ENCODE peak calls at places on chromosome 1, in six cellular contexts. F is PC-9; J is ascending aorta; W is CD8-positive, alpha-beta T cell; Y is foreskin keratinocyte; B is upper lobe of left lung. S is an unnamed sample. For H3K4me1 and H3K27me3, the result is how much of the 10 kb centered on the place peaks cover.

GRCh38 chr1:243575070-243575469 is 275.0 kb downstream of the AKT3 start:
- DNase-seq in F (no peak), W (no peak), Y (no peak), B (no peak), J (no peak), S (no peak)

GRCh38 chr1:54768093-54768492 is 3.8 kb upstream of the PARS2 start:
- DNase-seq in Y (peak), W (no peak), B (no peak), F (no peak), J (no peak), S (no peak)

GRCh38 chr1:98388431-98388830 is 273.1 kb upstream of the SNX7 start:
- DNase-seq in J (no peak), Y (peak), B (no peak), F (no peak), W (no peak), S (no peak)

GRCh38 chr1:8040586-8040985 is 14.5 kb upstream of the ERRFI1 start:
- DNase-seq in F (peak), W (no peak), Y (peak), B (no peak), J (peak), S (no peak)

GRCh38 chr1:168970945-168971799 is 135.3 kb upstream of the ATP1B1 start:
- DNase-seq in J (no peak), F (no peak), W (no peak), B (no peak), Y (no peak), S (no peak)

GRCh38 chr1:1614204-1614953 is 921 bp upstream of the MIB2 start:
- DNase-seq in B (peak), Y (peak), W (peak), F (peak), J (no peak), S (peak)

GRCh38 chr1:55053265-55053954 is 14.1 kb downstream of the PCSK9 start:
- DNase-seq in Y (no peak), J (no peak), F (no peak), B (no peak), W (no peak), S (peak)

GRCh38 chr1:201737350-201738060 is 91.5 kb upstream of the IPO9 start:
- DNase-seq in F (no peak), B (no peak), W (no peak), Y (no peak), J (no peak), S (no peak)

GRCh38 chr1:56578963-56579875 is at the start of gene PLPP3:
- DNase-seq in Y (peak), B (peak), F (peak), J (peak), W (no peak), S (peak)

GRCh38 chr1:3736708-3737107 is 15.5 kb upstream of the CCDC27 start:
- DNase-seq in W (no peak), Y (no peak), J (no peak), B (no peak), F (no peak), S (no peak)

DNA sequence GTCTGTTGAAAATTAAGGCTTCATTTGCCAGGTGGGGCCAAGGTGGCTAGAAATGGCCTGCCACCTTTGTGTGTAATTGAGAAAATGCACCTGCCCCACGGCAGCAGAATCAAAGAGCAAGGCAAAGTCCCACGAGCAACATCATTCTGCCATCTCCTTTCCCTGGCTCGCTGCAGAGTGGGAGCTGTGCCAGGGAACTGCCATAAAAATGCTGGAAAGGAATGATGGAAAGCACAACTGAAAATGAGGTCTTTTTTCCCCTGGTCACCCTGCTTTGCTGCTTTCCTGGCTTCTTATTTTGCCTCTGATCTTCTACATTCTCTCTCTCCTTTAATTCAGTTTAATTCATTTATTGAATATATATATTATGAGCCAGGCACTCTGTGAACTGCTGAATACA is 5.5 kb upstream of the OLFML2B start:
- DNase-seq in F (no peak), W (no peak), Y (no peak), J (no peak), B (no peak), S (no peak)
- TF ChIP-seq CTCF in F (no peak), W (no peak), Y (no peak), J (no peak), B (no peak), S (no peak)

DNA sequence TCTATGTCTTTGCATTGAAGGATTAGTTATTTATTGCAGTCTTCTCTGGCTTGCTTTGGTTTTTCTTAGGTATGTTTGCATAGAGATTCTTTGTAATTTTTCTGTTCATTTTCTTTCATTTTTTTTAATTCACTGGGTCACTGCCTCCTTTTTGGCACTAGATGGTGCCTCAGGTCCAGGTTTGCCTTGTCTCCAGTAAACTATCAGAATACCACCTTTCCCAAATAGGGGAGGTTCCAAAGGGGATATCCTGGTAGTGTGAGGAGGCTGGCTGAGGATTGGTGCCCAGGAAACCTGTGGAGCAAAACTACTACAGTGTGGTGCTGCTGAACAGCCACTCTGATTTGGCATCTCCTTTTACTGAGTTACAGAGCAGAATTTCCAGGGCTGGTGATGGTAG is 257.1 kb downstream of the KCTD3 start:
- DNase-seq in J (no peak), B (no peak), F (no peak), Y (no peak), W (no peak), S (no peak)
- H3K4me1 ChIP-seq in J (under half), B (under half), F (under half), Y (under half), W (under half), S (under half)

DNA sequence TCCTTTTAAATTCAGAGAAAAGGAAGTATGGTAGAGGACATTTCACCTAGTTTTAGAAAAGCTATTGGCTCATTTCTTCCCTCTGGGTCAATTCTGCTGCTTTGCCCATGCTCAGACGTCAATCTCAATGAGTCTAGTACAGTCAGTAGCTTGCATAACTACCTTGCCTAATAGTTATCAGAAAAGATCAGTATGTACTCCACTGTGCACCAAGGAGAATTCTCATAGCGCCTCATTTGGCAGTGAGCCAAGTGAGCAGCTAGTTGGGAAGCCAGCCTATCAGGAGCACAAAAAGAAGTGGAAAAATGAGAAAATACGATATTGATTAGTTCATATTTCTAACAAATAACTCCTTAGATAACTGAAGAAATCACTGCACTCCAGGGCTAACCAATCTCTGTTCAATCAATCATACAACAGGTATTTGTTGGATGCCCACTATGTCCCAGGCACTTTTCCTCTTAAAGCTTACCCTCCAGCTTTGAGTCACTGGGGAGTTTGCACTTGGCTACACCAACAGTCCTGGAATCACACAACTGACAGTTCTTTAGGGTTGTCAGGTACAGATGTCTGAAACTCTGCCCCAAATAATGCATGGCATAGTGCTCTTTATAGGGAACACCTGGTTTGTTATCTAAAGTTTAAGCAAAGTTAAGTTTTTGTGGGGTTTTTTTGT is 50.2 kb downstream of the PRDX6 start:
- DNase-seq in W (no peak), J (no peak), Y (peak), F (peak), B (no peak), S (no peak)
- H3K27me3 ChIP-seq in W (under half), J (under half), Y (under half), F (under half), B (under half), S (under half)

DNA sequence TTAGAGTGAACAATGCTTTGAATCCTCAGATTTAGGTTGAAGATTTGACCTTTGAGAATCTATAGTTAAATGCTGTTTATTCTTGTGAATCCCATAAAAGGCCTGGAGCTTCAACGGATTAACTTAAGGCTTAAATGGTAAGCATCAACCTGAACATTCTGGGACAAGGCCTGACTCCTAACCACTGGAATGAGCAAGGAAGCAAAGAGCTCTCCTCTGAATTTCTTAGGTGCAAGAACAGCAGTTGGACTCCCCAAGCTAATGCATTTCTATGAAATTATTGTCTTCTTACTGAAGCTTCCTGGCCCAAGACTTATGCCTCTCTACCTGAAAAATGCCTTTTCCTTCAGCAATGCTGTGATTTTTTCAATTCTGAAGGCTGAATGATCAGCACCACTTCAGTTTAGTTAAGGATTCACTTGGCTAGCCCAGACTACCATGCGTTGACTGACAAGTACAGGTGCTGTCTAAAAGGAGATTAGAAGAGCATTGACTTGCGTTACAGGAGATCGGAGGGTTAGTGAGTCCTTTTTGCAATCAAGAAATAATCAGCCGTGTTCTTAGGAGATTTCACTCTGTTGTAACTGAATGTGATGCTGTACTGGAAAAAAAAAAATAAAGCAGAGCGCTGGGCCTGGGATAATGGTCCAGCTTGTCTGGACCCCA is 178.5 kb downstream of the ZC3H11B start:
- DNase-seq in F (no peak), Y (no peak), J (no peak), B (no peak), W (no peak), S (no peak)
- TF ChIP-seq CTCF in F (no peak), Y (no peak), J (no peak), B (no peak), W (no peak), S (no peak)

DNA sequence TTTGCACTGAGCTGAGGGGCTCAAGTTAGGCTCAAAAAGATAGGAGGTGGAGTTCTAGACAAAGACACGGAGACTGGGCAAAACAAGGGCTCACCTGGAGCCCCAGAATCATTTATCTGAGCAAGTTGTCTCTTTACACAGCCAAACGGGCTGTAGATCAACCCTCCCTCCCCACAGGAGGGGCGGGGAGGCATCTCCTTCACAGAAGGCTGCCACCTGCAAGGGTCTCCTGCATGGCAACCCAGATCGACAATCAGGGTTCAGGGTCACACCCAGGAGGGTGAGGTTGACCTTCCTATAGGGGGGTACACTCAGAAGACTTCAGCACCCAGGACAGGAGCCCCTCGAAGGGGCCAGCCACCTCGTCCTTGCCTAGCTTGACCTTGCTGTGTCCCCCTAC is 84.0 kb downstream of the CD247 start:
- DNase-seq in J (no peak), F (no peak), W (no peak), B (no peak), Y (no peak), S (no peak)
- H3K4me1 ChIP-seq in J (under half), F (under half), W (half or more), B (under half), Y (under half), S (under half)

GRCh38 chr1:234884701-234885100 is 243.9 kb downstream of the TOMM20 start:
- DNase-seq in F (no peak), Y (no peak), J (no peak), B (no peak), W (no peak), S (no peak)

GRCh38 chr1:234885601-234886000 is 243.0 kb downstream of the TOMM20 start:
- DNase-seq in B (no peak), W (no peak), J (no peak), Y (no peak), F (no peak), S (no peak)

GRCh38 chr1:234882898-234883297 is 245.7 kb downstream of the TOMM20 start:
- DNase-seq in J (no peak), Y (no peak), W (no peak), F (no peak), B (no peak), S (no peak)

GRCh38 chr1:234881893-234882771 is 246.5 kb downstream of the TOMM20 start:
- DNase-seq in Y (no peak), J (no peak), B (no peak), W (no peak), F (no peak), S (no peak)

DNA sequence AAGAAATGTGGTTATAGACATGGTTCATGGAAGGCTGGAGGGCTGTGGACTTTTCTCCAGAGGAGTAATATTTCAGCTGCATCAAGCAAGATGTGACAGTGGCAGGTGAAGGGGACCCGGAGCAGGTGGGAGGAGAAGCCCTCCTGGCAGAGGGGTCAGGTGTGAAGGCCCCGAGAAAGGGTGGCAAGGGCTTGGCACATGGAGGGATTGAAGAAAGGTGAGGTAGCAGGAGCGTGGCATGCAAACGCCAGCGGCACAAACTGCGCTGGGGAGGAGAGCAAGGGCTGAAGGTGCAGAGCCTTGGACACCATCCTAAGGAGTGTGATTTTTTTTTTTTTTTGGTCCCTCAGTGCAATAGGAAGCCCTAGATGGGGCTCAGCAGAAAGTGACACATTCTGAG is 244.6 kb downstream of the TOMM20 start:
- DNase-seq in J (no peak), F (no peak), W (no peak), B (no peak), Y (no peak), S (no peak)
- H3K27me3 ChIP-seq in J (under half), F (under half), W (under half), B (under half), Y (under half), S (under half)

GRCh38 chr1:45334308-45335245 is 5.4 kb upstream of the TOE1 start:
- DNase-seq in Y (no peak), J (no peak), W (no peak), B (no peak), F (no peak), S (no peak)
- TF ChIP-seq CTCF in Y (no peak), J (no peak), W (no peak), B (no peak), F (no peak), S (no peak)

GRCh38 chr1:38029725-38030511 is 16.7 kb downstream of the POU3F1 start:
- DNase-seq in J (no peak), W (peak), Y (peak), B (no peak), F (peak), S (no peak)
- H3K4me1 ChIP-seq in J (under half), W (under half), Y (half or more), B (under half), F (under half), S (half or more)